ENCODE peak calls at places on chromosome 15, in nine cellular contexts. Z is psoas muscle, U is mucosa of descending colon, T is thoracic aorta, X is tibial artery, F is OCI-LY7, O is heart right ventricle, G is adrenal gland, M is neural progenitor cell. J is an unnamed sample. For H3K9me3, the result is how much of the 10 kb centered on the place peaks cover.

GRCh38 chr15:68290715-68291114 is 13.2 kb downstream of the FEM1B start:
- DNase-seq in M (no peak), O (no peak), U (no peak), F (no peak), T (no peak), G (no peak), Z (no peak), X (no peak), J (no peak)

GRCh38 chr15:81000144-81000625 is 538 bp upstream of the TLNRD1 start:
- DNase-seq in T (no peak), X (no peak), M (no peak), G (no peak), F (peak), Z (no peak), U (no peak), O (no peak), J (peak)

GRCh38 chr15:38065721-38066120 is 131.3 kb downstream of the TMCO5A start:
- DNase-seq in Z (no peak), T (no peak), F (no peak), M (no peak), O (no peak), U (no peak), G (no peak), X (no peak), J (no peak)

GRCh38 chr15:35691176-35691761 is 145.3 kb upstream of the DPH6 start:
- DNase-seq in O (no peak), F (no peak), T (no peak), U (no peak), X (no peak), M (no peak), Z (no peak), G (no peak), J (no peak)

GRCh38 chr15:82012908-82013307 is 32.9 kb downstream of the MEX3B start:
- DNase-seq in X (no peak), U (no peak), M (no peak), Z (no peak), F (no peak), T (no peak), G (no peak), O (no peak), J (no peak)

GRCh38 chr15:73856458-73857192 is 16.7 kb upstream of the TBC1D21 start:
- DNase-seq in O (no peak), T (no peak), X (no peak), Z (no peak), M (no peak), G (no peak), F (no peak), U (no peak), J (no peak)

GRCh38 chr15:31609243-31609642 is 282.6 kb downstream of the KLF13 start:
- DNase-seq in U (no peak), G (no peak), X (no peak), O (no peak), F (no peak), Z (no peak), M (no peak), T (no peak), J (no peak)

GRCh38 chr15:39317225-39317624 is 263.7 kb upstream of the THBS1 start:
- DNase-seq in M (no peak), G (no peak), X (no peak), U (no peak), F (no peak), Z (no peak), O (no peak), T (no peak), J (no peak)

GRCh38 chr15:65221708-65222107 is 10.4 kb upstream of the CILP start:
- DNase-seq in X (no peak), U (no peak), G (no peak), O (no peak), Z (no peak), M (no peak), F (no peak), T (no peak), J (no peak)

GRCh38 chr15:91954211-91954804 is 100.8 kb downstream of the SLCO3A1 start:
- DNase-seq in Z (no peak), M (no peak), T (no peak), U (peak), G (no peak), X (no peak), O (no peak), F (no peak), J (peak)

GRCh38 chr15:42087926-42088800 is 6.2 kb downstream of the PLA2G4D start:
- DNase-seq in U (no peak), X (no peak), G (no peak), F (no peak), Z (no peak), T (no peak), O (no peak), M (no peak), J (no peak)

GRCh38 chr15:67048281-67049279 is 16.8 kb upstream of the SMAD3 start:
- DNase-seq in U (peak), X (peak), G (peak), T (no peak), M (no peak), O (no peak), Z (no peak), F (no peak), J (peak)

GRCh38 chr15:67823371-67824156 is 1.7 kb upstream of the SKOR1 start:
- DNase-seq in G (peak), X (no peak), Z (no peak), F (peak), O (no peak), T (no peak), M (peak), U (peak), J (no peak)

GRCh38 chr15:75107905-75108838 is 84.8 kb downstream of the PPCDC start:
- DNase-seq in U (peak), X (no peak), G (peak), Z (no peak), O (no peak), F (no peak), M (no peak), T (no peak), J (peak)

GRCh38 chr15:85854345-85855097 is 59.8 kb upstream of the KLHL25 start:
- DNase-seq in F (peak), T (no peak), Z (no peak), X (no peak), G (peak), M (peak), O (peak), U (no peak), J (peak)

GRCh38 chr15:81914734-81915234 is 131.0 kb downstream of the MEX3B start:
- DNase-seq in X (no peak), M (no peak), T (no peak), Z (peak), O (peak), G (no peak), F (no peak), U (no peak), J (no peak)

GRCh38 chr15:47813985-47814384 is 96.7 kb downstream of the SEMA6D start:
- DNase-seq in F (no peak), O (no peak), T (no peak), X (no peak), U (no peak), M (no peak), G (no peak), Z (no peak), J (no peak)

GRCh38 chr15:81072551-81072950 is 61.5 kb upstream of the CFAP161 start:
- DNase-seq in G (no peak), O (no peak), U (no peak), F (no peak), Z (no peak), M (no peak), X (no peak), T (no peak), J (no peak)

GRCh38 chr15:86006546-86006945 is 73.1 kb upstream of the AGBL1 start:
- DNase-seq in F (no peak), M (no peak), Z (no peak), O (no peak), G (no peak), U (no peak), X (no peak), T (no peak), J (no peak)

GRCh38 chr15:67149068-67149841 is 83.9 kb downstream of the SMAD3 start:
- DNase-seq in G (no peak), U (peak), M (peak), T (no peak), X (no peak), O (no peak), Z (no peak), F (no peak), J (no peak)

GRCh38 chr15:67785431-67785830 is 39.9 kb upstream of the SKOR1 start:
- DNase-seq in G (no peak), F (peak), M (no peak), T (no peak), U (no peak), O (no peak), Z (no peak), X (no peak), J (no peak)

GRCh38 chr15:67107014-67107812 is 41.8 kb downstream of the SMAD3 start:
- DNase-seq in T (peak), X (peak), Z (peak), G (peak), F (no peak), U (peak), M (no peak), O (peak), J (peak)

GRCh38 chr15:101053261-101053660 is 134.1 kb downstream of the LRRK1 start:
- DNase-seq in T (no peak), O (no peak), M (no peak), U (no peak), Z (no peak), X (no peak), G (peak), F (no peak), J (peak)

GRCh38 chr15:93973287-93973686 is 258.1 kb upstream of the MCTP2 start:
- DNase-seq in Z (peak), G (no peak), F (no peak), O (peak), T (no peak), X (peak), U (no peak), M (no peak), J (peak)

GRCh38 chr15:92878593-92879053 is 21.5 kb upstream of the CHD2 start:
- DNase-seq in F (peak), Z (no peak), M (no peak), G (peak), X (no peak), O (no peak), T (no peak), U (no peak), J (no peak)

GRCh38 chr15:74635228-74635627 is 19.6 kb downstream of the CLK3 start:
- DNase-seq in G (peak), M (peak), O (no peak), T (no peak), Z (peak), F (peak), U (no peak), X (peak), J (peak)

GRCh38 chr15:38854506-38854905 is 289.9 kb upstream of the RASGRP1 start:
- DNase-seq in X (no peak), T (no peak), O (no peak), F (no peak), U (no peak), G (no peak), Z (no peak), M (no peak), J (no peak)

GRCh38 chr15:78718842-78719241 is 77.8 kb upstream of the CHRNB4 start:
- DNase-seq in X (no peak), U (no peak), F (no peak), Z (no peak), T (no peak), M (no peak), G (no peak), O (no peak), J (no peak)

GRCh38 chr15:25237291-25237978 is 201.4 kb downstream of the UBE3A start:
- DNase-seq in U (peak), F (no peak), M (no peak), G (no peak), O (no peak), Z (peak), T (no peak), X (no peak), J (no peak)

GRCh38 chr15:25235391-25235790 is 203.4 kb downstream of the UBE3A start:
- DNase-seq in Z (no peak), M (no peak), U (no peak), G (no peak), F (no peak), T (no peak), X (no peak), O (no peak), J (no peak)

GRCh38 chr15:25234831-25235230 is 204.0 kb downstream of the UBE3A start:
- DNase-seq in O (no peak), M (no peak), U (no peak), Z (no peak), G (no peak), X (no peak), F (no peak), T (no peak), J (no peak)

GRCh38 chr15:25236861-25237155 is 202.0 kb downstream of the UBE3A start:
- DNase-seq in T (no peak), O (no peak), X (no peak), Z (no peak), U (no peak), F (no peak), G (no peak), M (no peak), J (no peak)

DNA sequence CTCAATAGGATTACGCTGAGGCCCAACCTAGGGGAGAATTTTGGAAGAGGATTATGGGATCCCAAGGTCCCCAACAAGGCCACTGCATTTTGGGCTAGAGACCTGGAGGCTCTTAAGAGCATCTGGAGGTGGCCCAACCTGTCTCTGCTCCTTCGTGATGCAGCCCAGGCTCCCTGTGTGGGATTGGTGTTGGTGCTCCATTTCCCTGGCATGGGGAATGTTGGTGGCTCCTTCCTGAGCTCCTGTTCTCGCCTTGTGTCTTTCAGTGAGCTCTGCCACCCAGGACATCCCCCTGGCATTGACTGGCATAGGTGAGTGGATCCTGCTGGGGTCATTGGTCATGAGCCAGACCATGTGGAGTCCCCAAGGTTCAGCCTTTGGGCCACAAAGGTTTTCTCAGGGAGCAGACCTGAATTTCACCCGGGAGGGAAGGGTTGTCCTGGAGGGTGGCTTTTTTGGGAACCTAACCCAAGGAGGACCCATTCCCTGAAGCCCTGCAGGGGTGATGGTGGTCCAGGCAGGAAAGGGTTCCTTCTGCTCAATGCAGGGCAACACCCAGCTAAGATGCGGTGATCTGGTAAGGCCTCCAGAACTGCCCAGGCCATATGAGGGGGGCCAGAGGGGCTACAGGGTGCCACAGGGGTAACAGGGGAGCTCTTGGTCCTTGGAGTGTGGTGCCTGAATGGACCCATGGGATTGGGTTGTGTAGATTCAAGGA is 202.5 kb downstream of the UBE3A start:
- DNase-seq in T (no peak), F (no peak), O (no peak), Z (no peak), M (no peak), U (peak), G (no peak), X (no peak), J (no peak)
- H3K9me3 ChIP-seq in T (under half), F (under half), O (under half), Z (under half), M (under half), U (half or more), G (under half), X (under half), J (under half)

GRCh38 chr15:61916104-61916503 is 144.1 kb downstream of the VPS13C start:
- DNase-seq in Z (no peak), G (peak), M (no peak), F (no peak), T (no peak), U (no peak), O (peak), X (no peak), J (no peak)
- TF ChIP-seq CTCF in Z (no peak), G (no peak), M (no peak), F (no peak), T (no peak), U (no peak), O (no peak), X (no peak), J (no peak)

DNA sequence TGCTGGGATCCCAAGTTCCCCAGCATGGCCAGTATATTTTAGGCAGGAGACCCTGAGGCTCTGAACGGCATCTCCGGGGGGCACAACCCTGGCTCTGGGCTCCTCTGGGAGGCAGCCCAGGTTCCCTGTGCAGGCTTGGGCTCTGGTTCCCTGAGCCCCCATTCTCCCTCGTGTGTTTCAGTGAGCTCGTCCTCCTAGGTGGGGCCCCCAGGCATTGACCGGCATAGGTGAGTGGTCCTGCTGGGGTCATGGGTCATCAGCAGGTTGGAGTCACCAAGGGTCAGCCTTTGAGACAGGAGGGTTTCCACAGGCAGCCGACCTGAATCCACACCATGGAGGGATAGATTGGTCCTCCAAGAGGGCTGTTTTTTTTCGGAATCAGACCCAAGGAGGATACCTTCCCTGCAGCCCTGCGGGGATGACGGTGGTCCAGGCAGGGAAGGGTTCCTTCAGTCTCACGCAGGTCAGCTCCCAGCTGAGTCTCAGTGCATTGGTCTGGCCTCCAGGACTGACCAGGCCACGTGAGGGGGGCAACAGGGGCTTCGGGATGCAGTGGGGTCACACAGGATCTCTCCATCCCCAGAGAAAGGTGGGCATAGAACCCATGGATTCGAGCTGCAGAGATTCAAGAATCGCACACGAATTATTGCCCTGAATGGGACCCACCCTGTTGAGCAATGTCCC is 226.0 kb downstream of the SNRPN start:
- DNase-seq in O (no peak), M (no peak), T (no peak), Z (peak), G (peak), U (peak), X (peak), F (no peak), J (no peak)
- H3K9me3 ChIP-seq in O (under half), M (under half), T (under half), Z (under half), G (under half), U (half or more), X (under half), F (under half), J (under half)

GRCh38 chr15:63473999-63474809 is 30.2 kb upstream of the USP3 start:
- DNase-seq in G (no peak), O (no peak), X (no peak), U (peak), Z (no peak), T (no peak), M (peak), F (peak), J (peak)
- TF ChIP-seq CTCF in G (no peak), O (no peak), X (no peak), U (no peak), Z (no peak), T (no peak), M (no peak), F (peak), J (no peak)

DNA sequence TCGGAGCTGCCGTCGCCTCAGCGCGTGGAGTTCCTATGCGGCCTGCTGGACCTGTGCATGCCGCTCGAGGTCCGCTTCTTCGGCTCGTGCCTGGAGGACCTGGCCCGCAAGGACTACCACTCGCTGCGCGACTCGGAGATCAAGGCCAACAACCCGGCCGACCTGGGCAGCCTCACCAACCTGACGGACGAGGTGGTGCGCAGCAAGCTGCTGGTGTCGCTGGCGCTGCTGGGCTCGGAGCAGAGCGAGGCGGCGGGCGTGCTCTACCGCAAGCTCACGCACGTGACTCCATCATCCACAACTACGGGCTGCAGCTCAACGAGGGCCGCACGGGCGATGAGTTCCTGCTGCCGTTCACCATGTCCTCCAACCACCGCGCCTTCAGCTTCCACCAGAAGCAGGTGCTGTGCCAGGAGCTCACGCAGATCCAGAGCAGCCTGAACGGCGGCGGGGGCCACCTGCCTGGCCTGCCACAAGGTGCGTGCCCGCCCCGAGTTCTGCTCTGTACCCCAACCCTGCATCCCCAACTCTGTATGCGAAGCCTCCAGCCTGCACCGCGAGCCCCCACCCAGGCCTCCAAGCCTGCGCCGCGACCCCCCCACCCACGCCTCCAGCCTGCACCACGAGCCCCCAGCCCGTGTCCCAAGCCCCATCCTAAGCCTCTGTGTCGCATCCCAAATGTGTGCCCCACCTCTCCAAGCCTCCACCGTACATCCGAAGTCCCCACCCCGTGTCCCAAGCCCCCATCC is 178.2 kb downstream of the OR4M2 start:
- DNase-seq in X (no peak), G (no peak), F (no peak), U (no peak), T (no peak), O (no peak), Z (no peak), M (no peak), J (no peak)
- H3K9me3 ChIP-seq in X (under half), G (under half), F (under half), U (half or more), T (under half), O (under half), Z (under half), M (under half), J (under half)

GRCh38 chr15:89017370-89018066 is 70.7 kb upstream of the ABHD2 start:
- DNase-seq in U (peak), Z (peak), O (peak), M (peak), X (peak), G (peak), T (peak), F (peak), J (peak)
- TF ChIP-seq CTCF in U (peak), Z (peak), O (peak), M (peak), X (peak), G (peak), T (peak), F (peak), J (peak)

GRCh38 chr15:50959717-50960116 is 51.2 kb downstream of the AP4E1 start:
- DNase-seq in F (no peak), T (no peak), M (no peak), O (no peak), Z (no peak), X (no peak), G (no peak), U (no peak), J (no peak)
- H3K9me3 ChIP-seq in F (under half), T (under half), M (under half), O (under half), Z (under half), X (under half), G (under half), U (under half), J (under half)

DNA sequence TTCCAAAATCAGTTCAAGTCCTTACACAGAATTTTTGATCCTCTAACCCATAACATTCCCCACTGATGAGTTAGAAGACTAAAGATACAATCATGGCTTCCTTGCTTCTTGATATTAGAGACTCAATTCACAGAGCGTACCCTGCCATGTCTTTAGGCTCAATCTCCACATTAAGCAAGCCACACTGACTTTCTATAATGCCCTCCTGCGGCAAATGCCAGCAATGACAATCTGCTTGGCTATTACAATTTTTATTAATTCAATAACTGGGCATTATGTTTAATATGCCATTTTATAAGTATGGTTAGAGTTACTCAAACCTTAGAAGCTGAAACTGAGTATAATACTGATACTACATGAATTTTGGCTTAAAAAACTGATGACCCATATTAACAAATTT is 479.7 kb upstream of the NR2F2 start:
- DNase-seq in G (no peak), Z (no peak), O (no peak), F (no peak), U (no peak), M (no peak), T (no peak), X (no peak), J (no peak)
- TF ChIP-seq CTCF in G (no peak), Z (no peak), O (no peak), F (peak), U (no peak), M (peak), T (no peak), X (no peak), J (no peak)

GRCh38 chr15:70210076-70210475 is 112.4 kb upstream of the TLE3 start:
- DNase-seq in U (no peak), X (no peak), O (no peak), G (no peak), F (no peak), T (no peak), Z (no peak), M (no peak), J (no peak)
- H3K9me3 ChIP-seq in U (under half), X (under half), O (under half), G (under half), F (under half), T (under half), Z (under half), M (under half), J (under half)

J was measured in colonic mucosa.